ENCODE peak calls at places on chromosomes 4 and X, in six cellular contexts. One of them, this sample, is unnamed.

GRCh38 chr4:4384837-4385236 is 2.1 kb upstream of the NSG1 start:
- DNase-seq in IMR-90: peak
- DNase-seq in EL: peak
- DNase-seq in heart right ventricle: no peak
- DNase-seq in posterior vena cava: peak
- DNase-seq in GM04504: no peak
- DNase-seq in this sample: peak

GRCh38 chr4:123345924-123346300 is 50.7 kb upstream of the SPRY1 start:
- DNase-seq in IMR-90: no peak
- DNase-seq in EL: no peak
- DNase-seq in heart right ventricle: no peak
- DNase-seq in posterior vena cava: no peak
- DNase-seq in GM04504: no peak
- DNase-seq in this sample: no peak

GRCh38 chrX:18889982-18890381 is 93.9 kb downstream of the PHKA2 start:
- DNase-seq in IMR-90: no peak
- DNase-seq in EL: no peak
- DNase-seq in heart right ventricle: no peak
- DNase-seq in posterior vena cava: peak
- DNase-seq in GM04504: no peak
- DNase-seq in this sample: no peak

GRCh38 chr4:8315343-8316250 is 46.0 kb downstream of the HTRA3 start:
- DNase-seq in IMR-90: peak
- DNase-seq in EL: peak
- DNase-seq in heart right ventricle: no peak
- DNase-seq in posterior vena cava: peak
- DNase-seq in GM04504: peak
- DNase-seq in this sample: peak

GRCh38 chr4:10608501-10609219 is 75.9 kb downstream of the CLNK start:
- DNase-seq in IMR-90: peak
- DNase-seq in EL: no peak
- DNase-seq in heart right ventricle: no peak
- DNase-seq in posterior vena cava: no peak
- DNase-seq in GM04504: no peak
- DNase-seq in this sample: no peak

GRCh38 chrX:102696303-102696702 is 15.9 kb upstream of the GPRASP2 start:
- DNase-seq in IMR-90: no peak
- DNase-seq in EL: no peak
- DNase-seq in heart right ventricle: no peak
- DNase-seq in posterior vena cava: no peak
- DNase-seq in GM04504: no peak
- DNase-seq in this sample: no peak

GRCh38 chrX:15856580-15856979 is 2.0 kb upstream of the AP1S2 start:
- DNase-seq in IMR-90: no peak
- DNase-seq in EL: no peak
- DNase-seq in heart right ventricle: no peak
- DNase-seq in posterior vena cava: no peak
- DNase-seq in GM04504: no peak
- DNase-seq in this sample: no peak

GRCh38 chr4:153318696-153319320 is 25.7 kb upstream of the MND1 start:
- DNase-seq in IMR-90: peak
- DNase-seq in EL: peak
- DNase-seq in heart right ventricle: peak
- DNase-seq in posterior vena cava: no peak
- DNase-seq in GM04504: no peak
- DNase-seq in this sample: peak

GRCh38 chrX:139204903-139205667 is 325.5 kb upstream of the F9 start:
- DNase-seq in IMR-90: no peak
- DNase-seq in EL: no peak
- DNase-seq in heart right ventricle: no peak
- DNase-seq in posterior vena cava: peak
- DNase-seq in GM04504: no peak
- DNase-seq in this sample: peak

GRCh38 chrX:74422029-74422352 is 698 bp downstream of the SLC16A2 start:
- DNase-seq in IMR-90: no peak
- DNase-seq in EL: no peak
- DNase-seq in heart right ventricle: no peak
- DNase-seq in posterior vena cava: no peak
- DNase-seq in GM04504: no peak
- DNase-seq in this sample: no peak

GRCh38 chr4:84401669-84402068 is 97.4 kb downstream of the NKX6-1 start:
- DNase-seq in IMR-90: no peak
- DNase-seq in EL: no peak
- DNase-seq in heart right ventricle: no peak
- DNase-seq in posterior vena cava: no peak
- DNase-seq in GM04504: no peak
- DNase-seq in this sample: peak

GRCh38 chr4:107760281-107760947 is 40.4 kb upstream of the PAPSS1 start:
- DNase-seq in IMR-90: peak
- DNase-seq in EL: peak
- DNase-seq in heart right ventricle: no peak
- DNase-seq in posterior vena cava: no peak
- DNase-seq in GM04504: no peak
- DNase-seq in this sample: peak

GRCh38 chrX:65706041-65706828 is 38.8 kb downstream of the MSN start:
- DNase-seq in IMR-90: peak
- DNase-seq in EL: peak
- DNase-seq in heart right ventricle: peak
- DNase-seq in posterior vena cava: no peak
- DNase-seq in GM04504: peak
- DNase-seq in this sample: peak

This sample was measured in Daoy.